ENCODE peak calls at places on chromosomes 11 and 22, in seven cellular contexts. Z, M, O, I, Y, G and F are unnamed samples.
A peak's percentile ranks its signal among the peaks of the same experiment; 100 is the strongest.

GRCh38 chr11:125941606-125942275 is 4.1 kb upstream of the VSIG10L2 start:
- DNase-seq in Z (peak; percentile 68), M (no peak), O (peak; percentile 22), I (peak; percentile 72), Y (peak; percentile 55), G (peak; percentile 19), F (no peak)

GRCh38 chr11:92180226-92180625 is 44.4 kb upstream of the FAT3 start:
- DNase-seq in Z (no peak), M (no peak), O (no peak), I (no peak), Y (no peak), G (no peak), F (no peak)

GRCh38 chr11:108733479-108734116 is 68.7 kb downstream of the DDX10 start:
- DNase-seq in Z (no peak), M (no peak), O (no peak), I (no peak), Y (no peak), G (peak; percentile 62), F (no peak)

GRCh38 chr11:73648629-73649046 is 2.3 kb downstream of the PLEKHB1 start:
- DNase-seq in Z (no peak), M (no peak), O (no peak), I (no peak), Y (no peak), G (no peak), F (no peak)

GRCh38 chr11:27861706-27862430 is 161.6 kb upstream of the BDNF start:
- DNase-seq in Z (no peak), M (no peak), O (no peak), I (no peak), Y (no peak), G (peak; percentile 95), F (no peak)

GRCh38 chr11:79896258-79896657 is 455.4 kb upstream of the TENM4 start:
- DNase-seq in Z (no peak), M (no peak), O (no peak), I (no peak), Y (no peak), G (peak; percentile 48), F (no peak)

GRCh38 chr22:36562261-36562835 is 33.4 kb upstream of the EIF3D start:
- DNase-seq in Z (no peak), M (no peak), O (no peak), I (no peak), Y (no peak), G (peak; percentile 43), F (no peak)

GRCh38 chr22:40415531-40416266 is 45.3 kb downstream of the SGSM3 start:
- DNase-seq in Z (no peak), M (peak; percentile 81), O (no peak), I (peak; percentile 58), Y (no peak), G (peak; percentile 12), F (no peak)

GRCh38 chr11:2360081-2360642 is 16.9 kb upstream of the CD81 start:
- DNase-seq in Z (no peak), M (peak; percentile 41), O (no peak), I (no peak), Y (no peak), G (no peak), F (no peak)

GRCh38 chr11:17683378-17684161 is 35.8 kb upstream of the MYOD1 start:
- DNase-seq in Z (no peak), M (no peak), O (peak; percentile 57), I (peak; percentile 74), Y (no peak), G (peak; percentile 66), F (no peak)

GRCh38 chr11:58577441-58578135 is 1.3 kb upstream of the ZFP91 start:
- DNase-seq in Z (peak; percentile 72), M (peak; percentile 79), O (no peak), I (peak; percentile 68), Y (peak; percentile 42), G (peak; percentile 97), F (peak; percentile 79)

GRCh38 chr22:44444341-44445306 is 53.4 kb downstream of the RTL6 start:
- DNase-seq in Z (no peak), M (no peak), O (no peak), I (no peak), Y (no peak), G (no peak), F (no peak)

GRCh38 chr11:83914995-83915394 is 628.8 kb upstream of the CCDC90B start:
- DNase-seq in Z (no peak), M (no peak), O (no peak), I (no peak), Y (no peak), G (no peak), F (no peak)

GRCh38 chr11:129885381-129885780 is 10.0 kb downstream of the NFRKB start:
- DNase-seq in Z (no peak), M (no peak), O (no peak), I (no peak), Y (no peak), G (no peak), F (no peak)

GRCh38 chr11:118046964-118047700 is 29.7 kb upstream of the TMPRSS4 start:
- DNase-seq in Z (peak; percentile 38), M (no peak), O (no peak), I (no peak), Y (no peak), G (no peak), F (no peak)

GRCh38 chr11:118049771-118050170 is 27.1 kb upstream of the TMPRSS4 start:
- DNase-seq in Z (peak; percentile 30), M (no peak), O (no peak), I (no peak), Y (no peak), G (no peak), F (no peak)

GRCh38 chr11:118046051-118046963 is 30.6 kb upstream of the TMPRSS4 start:
- DNase-seq in Z (no peak), M (no peak), O (no peak), I (no peak), Y (no peak), G (no peak), F (peak; percentile 23)

GRCh38 chr11:118048472-118049370 is 28.2 kb upstream of the TMPRSS4 start:
- DNase-seq in Z (peak; percentile 43), M (no peak), O (no peak), I (no peak), Y (no peak), G (no peak), F (no peak)

GRCh38 chr11:118047749-118048148 is 29.1 kb upstream of the TMPRSS4 start:
- DNase-seq in Z (peak; percentile 28), M (no peak), O (no peak), I (no peak), Y (no peak), G (no peak), F (no peak)
- H3K4me3 ChIP-seq in Z (no peak overlapping the region), M (no peak overlapping the region), O (no peak overlapping the region), I (no peak overlapping the region), Y (no peak overlapping the region), G (no peak overlapping the region), F (no peak overlapping the region)

GRCh38 chr11:69449320-69450063 is 32.0 kb upstream of the LINC01488 start:
- DNase-seq in Z (peak; percentile 91), M (peak; percentile 82), O (no peak), I (peak; percentile 71), Y (peak; percentile 85), G (peak; percentile 47), F (no peak)
- H3K27ac ChIP-seq in Z (peak overlapping the region; percentile 46), M (peak overlapping the region; percentile 83), O (no peak overlapping the region), I (peak overlapping the region; percentile 39), Y (peak overlapping the region; percentile 71), G (no peak overlapping the region), F (no peak overlapping the region)

GRCh38 chr11:47264119-47264915 is 5.6 kb upstream of the MADD start:
- DNase-seq in Z (no peak), M (no peak), O (no peak), I (no peak), Y (no peak), G (peak; percentile 82), F (no peak)
- H3K4me1 ChIP-seq in Z (peaks cover 25% of the 10 kb centered on the region), M (peaks cover 26% of the 10 kb centered on the region), O (peaks cover 17% of the 10 kb centered on the region), I (no peaks in the 10 kb centered on the region), Y (peaks cover 33% of the 10 kb centered on the region), G (peaks cover 19% of the 10 kb centered on the region), F (peaks cover 21% of the 10 kb centered on the region)

GRCh38 chr11:12865871-12866595 is 143.1 kb upstream of the RASSF10 start:
- DNase-seq in Z (no peak), M (no peak), O (no peak), I (no peak), Y (no peak), G (no peak), F (no peak)
- H3K4me3 ChIP-seq in Z (no peak overlapping the region), M (no peak overlapping the region), O (no peak overlapping the region), I (no peak overlapping the region), Y (no peak overlapping the region), G (no peak overlapping the region), F (no peak overlapping the region)

DNA sequence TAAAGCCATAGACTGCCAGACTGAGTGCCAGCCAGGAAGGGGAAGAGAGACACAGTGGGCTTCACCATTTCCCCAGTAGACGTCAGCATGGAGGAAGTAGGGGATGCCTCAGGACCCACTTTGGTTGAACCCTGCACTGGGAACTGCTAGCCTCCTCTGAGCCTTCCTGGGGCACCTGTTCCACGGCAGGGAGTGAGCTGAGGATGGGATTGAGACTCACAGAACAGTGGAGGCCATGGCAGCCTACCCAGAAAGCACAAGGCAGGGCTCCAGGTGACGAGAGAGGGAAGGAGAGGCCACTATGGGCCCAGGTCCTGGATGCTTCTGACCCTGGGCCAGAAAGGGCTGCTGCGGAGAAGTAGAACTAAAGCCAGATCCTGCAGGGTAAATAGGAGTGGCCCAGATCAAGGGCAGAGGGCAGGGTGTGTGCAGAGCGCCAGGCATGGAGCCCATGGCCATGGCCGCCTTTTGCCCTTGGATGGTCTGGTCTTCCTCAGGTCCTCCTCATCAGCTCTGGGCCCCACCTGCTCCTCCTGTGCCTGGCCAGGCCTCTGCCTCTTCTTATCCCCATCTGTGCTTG is 277.7 kb downstream of the BRD1 start:
- DNase-seq in Z (no peak), M (no peak), O (no peak), I (no peak), Y (no peak), G (no peak), F (no peak)
- H3K27ac ChIP-seq in Z (no peak overlapping the region), M (no peak overlapping the region), O (no peak overlapping the region), I (no peak overlapping the region), Y (no peak overlapping the region), G (no peak overlapping the region), F (no peak overlapping the region)

DNA sequence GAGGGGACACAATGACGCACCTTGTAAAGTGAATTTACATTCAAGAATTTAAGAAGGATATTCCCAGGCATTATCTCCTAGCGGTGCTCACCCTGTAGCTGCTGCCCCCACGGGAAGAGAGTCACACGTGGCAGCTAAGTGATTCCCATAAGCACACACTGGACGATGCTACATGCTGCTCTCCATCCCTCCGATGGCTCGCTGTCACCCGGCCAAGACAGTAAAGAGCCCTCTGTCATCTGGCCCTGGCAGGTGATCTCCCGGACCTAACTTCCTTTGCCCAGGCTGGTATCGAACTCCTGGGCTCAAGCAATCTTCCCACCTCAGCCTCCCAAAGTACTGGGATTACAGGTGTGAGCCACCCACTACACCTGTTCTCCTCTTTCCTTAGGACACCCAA is 39.9 kb upstream of the IGSF9B start:
- DNase-seq in Z (no peak), M (peak; percentile 22), O (no peak), I (no peak), Y (no peak), G (no peak), F (no peak)
- H3K4me1 ChIP-seq in Z (no peaks in the 10 kb centered on the region), M (no peaks in the 10 kb centered on the region), O (no peaks in the 10 kb centered on the region), I (no peaks in the 10 kb centered on the region), Y (peaks cover 16% of the 10 kb centered on the region), G (no peaks in the 10 kb centered on the region), F (no peaks in the 10 kb centered on the region)

DNA sequence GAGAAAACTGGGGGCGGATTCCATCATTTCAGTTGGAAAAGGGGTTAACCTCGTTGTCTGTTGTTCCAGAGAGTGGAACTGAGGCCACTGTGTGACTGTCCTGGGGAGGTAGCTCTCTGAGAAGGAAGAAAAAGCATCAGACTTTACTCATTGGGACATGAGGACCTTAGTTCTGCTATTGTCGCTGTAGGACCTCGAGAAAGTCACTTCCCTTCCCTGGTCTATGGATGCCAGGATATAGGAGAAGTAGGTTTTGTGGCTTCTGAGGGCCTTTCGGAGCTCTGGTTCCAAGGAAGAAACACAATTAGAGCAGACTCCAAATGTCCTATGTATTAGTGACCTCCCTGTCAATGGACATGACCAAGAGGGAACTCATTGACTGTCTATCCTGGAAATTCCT is 6.2 kb downstream of the MYO18B start:
- DNase-seq in Z (no peak), M (no peak), O (no peak), I (no peak), Y (no peak), G (no peak), F (no peak)
- H3K4me3 ChIP-seq in Z (no peak overlapping the region), M (no peak overlapping the region), O (no peak overlapping the region), I (no peak overlapping the region), Y (no peak overlapping the region), G (no peak overlapping the region), F (no peak overlapping the region)